ENCODE peak calls at places on chromosomes 16 and 17, in eight cellular contexts. X is brain microvascular endothelial cell, I is GM23248, T is mesendoderm, G is lung, W is mucosa of descending colon, B is IMR-90, S is MM.1S. Z is an unnamed sample. For H3K36me3, the result is how much of the 10 kb centered on the place peaks cover.

GRCh38 chr17:40315678-40316570 is 6.9 kb downstream of the RARA start:
- DNase-seq in X (no peak), I (no peak), T (no peak), G (no peak), W (peak), B (no peak), S (peak), Z (no peak)

GRCh38 chr16:84175351-84176081 is 11.3 kb downstream of the TAF1C start:
- DNase-seq in X (peak), I (peak), T (peak), G (peak), W (peak), B (peak), S (peak), Z (peak)

GRCh38 chr17:41167561-41167960 is 460 bp downstream of the KRTAP4-3 start:
- DNase-seq in X (no peak), I (no peak), T (peak), G (no peak), W (no peak), B (no peak), S (no peak), Z (no peak)

GRCh38 chr16:24125199-24125598 is 130.9 kb upstream of the CACNG3 start:
- DNase-seq in X (no peak), I (no peak), T (no peak), G (no peak), W (no peak), B (no peak), S (no peak), Z (no peak)

GRCh38 chr16:2852003-2852730 is 5.8 kb downstream of the PRSS22 start:
- DNase-seq in X (no peak), I (no peak), T (no peak), G (no peak), W (no peak), B (no peak), S (no peak), Z (peak)

GRCh38 chr16:89022051-89022836 is 45.2 kb upstream of the CBFA2T3 start:
- DNase-seq in X (no peak), I (no peak), T (no peak), G (no peak), W (peak), B (no peak), S (no peak), Z (no peak)

GRCh38 chr16:23348579-23349469 is 46.7 kb downstream of the SCNN1B start:
- DNase-seq in X (no peak), I (peak), T (peak), G (no peak), W (peak), B (no peak), S (no peak), Z (no peak)

GRCh38 chr17:550041-550398 is 164.6 kb downstream of the VPS53 start:
- DNase-seq in X (no peak), I (peak), T (no peak), G (no peak), W (no peak), B (peak), S (no peak), Z (no peak)

GRCh38 chr16:11697319-11697718 is 29.1 kb downstream of the SNN start:
- DNase-seq in X (no peak), I (no peak), T (no peak), G (no peak), W (no peak), B (no peak), S (no peak), Z (no peak)

GRCh38 chr16:53433930-53434435 is 288 bp upstream of the RBL2 start:
- DNase-seq in X (peak), I (no peak), T (peak), G (no peak), W (no peak), B (peak), S (no peak), Z (no peak)

GRCh38 chr17:79183221-79184158 is 108.9 kb downstream of the ENGASE start:
- DNase-seq in X (no peak), I (peak), T (peak), G (no peak), W (no peak), B (no peak), S (no peak), Z (no peak)

GRCh38 chr17:28334666-28335200 is 539 bp downstream of the IFT20 start:
- DNase-seq in X (no peak), I (peak), T (no peak), G (no peak), W (no peak), B (peak), S (peak), Z (no peak)

GRCh38 chr17:65797809-65798208 is 236.4 kb upstream of the AXIN2 start:
- DNase-seq in X (no peak), I (peak), T (peak), G (no peak), W (no peak), B (no peak), S (no peak), Z (peak)

GRCh38 chr17:72411124-72411563 is 290.3 kb downstream of the SOX9 start:
- DNase-seq in X (no peak), I (no peak), T (no peak), G (no peak), W (no peak), B (no peak), S (no peak), Z (no peak)

GRCh38 chr16:89343501-89344291 is 126.2 kb downstream of the ZNF778 start:
- DNase-seq in X (no peak), I (no peak), T (no peak), G (no peak), W (peak), B (peak), S (no peak), Z (no peak)

GRCh38 chr17:65371702-65372101 is 189.7 kb downstream of the AXIN2 start:
- DNase-seq in X (no peak), I (no peak), T (no peak), G (peak), W (peak), B (no peak), S (no peak), Z (no peak)

GRCh38 chr16:70254965-70255286 is 3.2 kb upstream of the EXOSC6 start:
- DNase-seq in X (no peak), I (no peak), T (no peak), G (no peak), W (no peak), B (no peak), S (no peak), Z (no peak)

GRCh38 chr16:22035094-22035675 is 27.3 kb downstream of the MOSMO start:
- DNase-seq in X (no peak), I (no peak), T (peak), G (no peak), W (no peak), B (no peak), S (no peak), Z (no peak)

GRCh38 chr16:15609286-15609649 is 33.7 kb downstream of the MARF1 start:
- DNase-seq in X (no peak), I (no peak), T (no peak), G (no peak), W (no peak), B (no peak), S (no peak), Z (no peak)

GRCh38 chr16:15608398-15609285 is 34.3 kb downstream of the MARF1 start:
- DNase-seq in X (no peak), I (no peak), T (no peak), G (no peak), W (no peak), B (peak), S (no peak), Z (peak)

GRCh38 chr16:15610369-15610871 is 32.5 kb downstream of the MARF1 start:
- DNase-seq in X (peak), I (peak), T (no peak), G (no peak), W (no peak), B (peak), S (no peak), Z (no peak)

GRCh38 chr16:15613676-15614075 is 29.3 kb downstream of the MARF1 start:
- DNase-seq in X (no peak), I (no peak), T (peak), G (no peak), W (no peak), B (no peak), S (no peak), Z (peak)

GRCh38 chr16:15611610-15612009 is 31.3 kb downstream of the MARF1 start:
- DNase-seq in X (peak), I (no peak), T (no peak), G (no peak), W (no peak), B (peak), S (no peak), Z (no peak)
- H3K36me3 ChIP-seq in X (under half), I (under half), T (under half), G (under half), W (under half), B (half or more), S (under half), Z (half or more)

GRCh38 chr17:44865921-44866320 is 18.2 kb downstream of the HIGD1B start:
- DNase-seq in X (no peak), I (peak), T (no peak), G (no peak), W (no peak), B (no peak), S (no peak), Z (no peak)

GRCh38 chr17:44864831-44865230 is 17.1 kb downstream of the HIGD1B start:
- DNase-seq in X (no peak), I (no peak), T (no peak), G (no peak), W (no peak), B (no peak), S (no peak), Z (no peak)

GRCh38 chr17:44865231-44865660 is 17.6 kb downstream of the HIGD1B start:
- DNase-seq in X (peak), I (peak), T (peak), G (peak), W (peak), B (peak), S (peak), Z (peak)

GRCh38 chr17:44862278-44862914 is 14.7 kb downstream of the HIGD1B start:
- DNase-seq in X (no peak), I (no peak), T (no peak), G (no peak), W (no peak), B (no peak), S (no peak), Z (no peak)

GRCh38 chr17:44863254-44863918 is 15.7 kb downstream of the HIGD1B start:
- DNase-seq in X (no peak), I (no peak), T (no peak), G (no peak), W (no peak), B (no peak), S (no peak), Z (no peak)
- H3K36me3 ChIP-seq in X (half or more), I (under half), T (under half), G (half or more), W (under half), B (half or more), S (under half), Z (half or more)

GRCh38 chr17:16013943-16014407 is 14.4 kb downstream of the TTC19 start:
- DNase-seq in X (peak), I (peak), T (peak), G (no peak), W (no peak), B (peak), S (no peak), Z (no peak)
- H3K36me3 ChIP-seq in X (under half), I (under half), T (under half), G (under half), W (under half), B (under half), S (under half), Z (under half)

DNA sequence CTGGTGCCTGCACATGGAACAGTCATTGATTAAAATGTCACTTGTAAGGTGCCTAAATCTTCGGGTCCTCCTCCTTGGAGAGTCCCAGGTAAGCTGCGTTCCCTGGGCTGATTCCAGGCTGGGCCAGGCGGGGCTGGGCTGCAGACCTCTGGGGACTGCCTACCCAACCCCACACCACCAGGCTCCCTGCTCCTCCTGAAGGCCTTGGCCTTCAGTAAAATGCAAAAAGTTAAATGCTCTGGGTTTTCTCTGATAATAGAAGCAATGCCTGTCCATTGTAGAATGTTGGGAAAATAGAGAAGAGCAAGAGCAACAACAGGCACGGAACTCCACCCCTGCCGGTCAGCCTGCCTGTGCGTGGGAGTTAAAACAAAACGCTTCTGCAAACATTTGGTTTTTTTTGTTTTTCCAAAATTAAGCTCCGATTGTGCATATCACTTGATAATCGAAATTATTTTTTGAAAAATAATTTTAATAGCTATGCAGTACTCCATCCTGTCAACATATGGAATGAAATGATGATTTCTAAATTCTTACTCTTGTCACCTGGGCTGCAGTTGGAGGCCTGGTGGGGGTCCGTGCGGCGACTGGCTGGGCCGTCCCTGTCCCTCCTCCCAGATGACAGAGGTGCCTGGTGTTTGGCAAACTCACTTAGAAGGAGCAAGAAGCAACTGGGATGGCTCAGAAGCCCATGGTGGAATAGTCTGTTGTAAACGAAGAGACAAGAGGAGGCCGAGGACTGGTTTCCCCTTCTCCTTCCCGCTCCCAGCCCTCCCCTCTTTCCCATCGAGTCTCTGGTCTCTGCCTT is 364.1 kb downstream of the SEC14L1 start:
- DNase-seq in X (no peak), I (no peak), T (no peak), G (no peak), W (no peak), B (no peak), S (no peak), Z (no peak)
- H3K36me3 ChIP-seq in X (under half), I (under half), T (under half), G (under half), W (under half), B (under half), S (under half), Z (under half)

DNA sequence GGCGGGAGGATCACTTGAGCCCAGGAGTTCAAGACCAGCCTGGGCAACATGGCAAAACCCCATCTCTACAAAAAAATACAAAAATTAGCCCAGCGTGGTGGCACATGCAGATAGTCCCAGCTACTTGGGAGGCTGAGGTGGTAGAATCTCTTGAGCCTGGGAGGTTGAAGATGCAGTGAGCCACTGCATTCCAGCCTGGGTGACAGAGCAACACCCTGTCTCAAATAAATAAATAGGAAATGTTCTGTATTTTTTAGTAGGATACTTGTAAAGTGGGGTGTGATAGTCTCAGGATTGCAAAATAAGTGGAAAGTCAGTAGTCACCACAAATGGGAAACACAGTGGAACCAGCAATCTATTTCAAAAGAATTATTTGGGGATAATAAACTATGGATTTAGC is 4.0 kb downstream of the RSPRY1 start:
- DNase-seq in X (no peak), I (peak), T (no peak), G (no peak), W (no peak), B (no peak), S (no peak), Z (no peak)
- H3K36me3 ChIP-seq in X (under half), I (under half), T (under half), G (under half), W (under half), B (under half), S (under half), Z (under half)

DNA sequence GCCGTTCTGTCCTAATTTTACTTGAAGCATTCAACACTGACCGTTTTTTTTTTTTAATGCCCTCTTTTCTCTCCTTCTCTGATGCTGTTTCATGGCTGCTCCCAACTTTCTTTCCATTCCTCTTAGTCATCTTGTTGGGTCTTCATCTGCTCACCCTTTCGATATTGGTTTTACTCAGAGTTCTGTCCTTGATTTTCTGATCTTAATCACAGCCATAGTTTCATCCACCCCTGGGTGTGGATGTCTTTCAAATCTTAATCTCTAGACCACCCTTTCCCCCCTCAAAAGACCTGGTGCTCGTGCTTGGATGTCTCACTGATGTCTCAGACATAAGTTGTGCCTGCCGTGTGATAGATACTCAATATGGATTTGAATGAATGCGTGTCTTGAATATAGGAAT is 22.4 kb downstream of the NDEL1 start:
- DNase-seq in X (no peak), I (no peak), T (no peak), G (no peak), W (no peak), B (no peak), S (no peak), Z (no peak)
- H3K36me3 ChIP-seq in X (half or more), I (half or more), T (under half), G (under half), W (under half), B (half or more), S (under half), Z (half or more)

GRCh38 chr17:7688808-7689316 is 585 bp downstream of the WRAP53 start:
- DNase-seq in X (no peak), I (peak), T (no peak), G (no peak), W (no peak), B (no peak), S (no peak), Z (no peak)
- H3K36me3 ChIP-seq in X (under half), I (under half), T (under half), G (under half), W (under half), B (under half), S (under half), Z (under half)

DNA sequence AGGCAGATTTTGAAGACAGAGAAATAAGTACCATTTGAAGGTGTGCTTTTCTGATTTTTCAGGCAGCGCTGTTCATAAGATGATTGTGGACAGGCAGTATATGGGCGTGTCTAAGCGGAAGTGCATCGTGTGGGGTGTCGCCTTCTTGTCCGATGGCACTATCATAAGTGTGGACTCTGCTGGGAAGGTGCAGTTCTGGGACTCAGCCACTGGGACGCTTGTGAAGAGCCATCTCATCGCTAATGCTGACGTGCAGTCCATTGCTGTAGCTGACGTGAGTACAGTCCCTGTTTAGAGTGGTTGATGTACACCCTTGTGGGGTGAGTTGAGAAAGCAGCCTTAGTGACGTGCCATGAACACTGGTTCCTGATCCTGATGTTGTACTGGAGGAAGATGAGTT is 10.7 kb downstream of the UTP4 start:
- DNase-seq in X (no peak), I (peak), T (no peak), G (no peak), W (peak), B (no peak), S (no peak), Z (no peak)
- H3K36me3 ChIP-seq in X (half or more), I (half or more), T (under half), G (under half), W (under half), B (under half), S (under half), Z (under half)

GRCh38 chr17:13862341-13862740 is 207.0 kb upstream of the COX10 start:
- DNase-seq in X (no peak), I (no peak), T (no peak), G (no peak), W (no peak), B (no peak), S (no peak), Z (no peak)
- H3K36me3 ChIP-seq in X (under half), I (under half), T (under half), G (under half), W (under half), B (under half), S (under half), Z (under half)